ENCODE peak calls at places on chromosome 20, in nine cellular contexts. U is heart right ventricle, G is SJCRH30, Z is fibroblast of the aortic adventitia, K is Peyer's patch, A is heart left ventricle, P is sigmoid colon, F is H7, S is K562. Q is an unnamed sample.

GRCh38 chr20:38052870-38053269 is 19.3 kb downstream of the RPRD1B start:
- DNase-seq in P (no peak), U (no peak), K (no peak), G (no peak), A (no peak), F (no peak), Z (no peak), S (no peak), Q (no peak)

GRCh38 chr20:58907481-58908137 is 55.1 kb downstream of the GNAS start:
- DNase-seq in U (peak; percentile 72), A (peak; percentile 94), F (no peak), Z (peak; percentile 99), G (peak; percentile 96), S (peak; percentile 51), P (peak; percentile 97), K (no peak), Q (peak; percentile 82)

GRCh38 chr20:32972181-32973076 is 31.8 kb downstream of the SUN5 start:
- DNase-seq in G (no peak), K (no peak), U (no peak), F (peak; percentile 38), A (peak; percentile 7), S (no peak), P (peak; percentile 60), Z (no peak), Q (no peak)

GRCh38 chr20:34825530-34826362 is at the start of gene NCOA6:
- DNase-seq in G (peak; percentile 90), U (peak; percentile 92), K (peak; percentile 95), S (peak; percentile 94), Z (peak; percentile 76), A (peak; percentile 92), F (peak; percentile 92), P (peak; percentile 94), Q (peak; percentile 89)

GRCh38 chr20:59048681-59049030 is 6.1 kb upstream of the PRELID3B start:
- DNase-seq in K (no peak), P (no peak), Z (no peak), F (no peak), G (no peak), U (no peak), S (no peak), A (no peak), Q (no peak)

GRCh38 chr20:14449323-14449722 is 111.9 kb upstream of the FLRT3 start:
- DNase-seq in P (no peak), F (no peak), K (no peak), S (no peak), A (no peak), U (no peak), Z (peak; percentile 14), G (no peak), Q (no peak)

GRCh38 chr20:60403105-60403741 is 445.0 kb downstream of the CDH26 start:
- DNase-seq in P (no peak), G (peak; percentile 73), U (no peak), A (no peak), S (no peak), Z (no peak), F (no peak), K (no peak), Q (no peak)

GRCh38 chr20:34058831-34059230 is 53.2 kb downstream of the EIF2S2 start:
- DNase-seq in F (no peak), P (no peak), G (no peak), S (no peak), U (no peak), K (no peak), A (no peak), Z (no peak), Q (no peak)

GRCh38 chr20:9878096-9878495 is 39.2 kb upstream of the PAK5 start:
- DNase-seq in G (no peak), F (no peak), S (no peak), A (no peak), U (no peak), K (no peak), P (no peak), Z (no peak), Q (no peak)

GRCh38 chr20:41232971-41233926 is 84.3 kb downstream of the ZHX3 start:
- DNase-seq in F (no peak), A (no peak), G (no peak), S (no peak), K (no peak), U (no peak), Z (peak; percentile 84), P (no peak), Q (no peak)

GRCh38 chr20:41095110-41095969 is 42.0 kb upstream of the PLCG1 start:
- DNase-seq in K (peak; percentile 61), Z (peak; percentile 77), F (peak; percentile 61), A (peak; percentile 38), U (peak; percentile 54), P (peak; percentile 82), G (peak; percentile 48), S (peak; percentile 68), Q (peak; percentile 48)

GRCh38 chr20:19449051-19449450 is 236.6 kb downstream of the SLC24A3 start:
- DNase-seq in F (no peak), K (no peak), A (no peak), S (no peak), U (no peak), P (peak; percentile 79), Z (no peak), G (no peak), Q (no peak)

GRCh38 chr20:23614163-23614562 is 8.4 kb upstream of the CST9 start:
- DNase-seq in F (no peak), A (no peak), U (no peak), K (no peak), Z (no peak), G (no peak), P (no peak), S (no peak), Q (no peak)

GRCh38 chr20:58137236-58137635 is 91.2 kb downstream of the ANKRD60 start:
- DNase-seq in S (no peak), F (no peak), K (no peak), P (no peak), G (no peak), Z (no peak), U (no peak), A (no peak), Q (no peak)

GRCh38 chr20:36491901-36492617 is 49.3 kb upstream of the MYL9 start:
- DNase-seq in K (peak; percentile 46), P (no peak), Z (no peak), U (no peak), F (no peak), S (no peak), G (peak; percentile 91), A (no peak), Q (no peak)
- H3K4me3 ChIP-seq in K (no peak overlapping the region), P (no peak overlapping the region), Z (no peak overlapping the region), U (no peak overlapping the region), F (no peak overlapping the region), S (no peak overlapping the region), G (no peak overlapping the region), A (peak overlapping the region; percentile 0), Q (no peak overlapping the region)

GRCh38 chr20:4435671-4436070 is 286.0 kb upstream of the PRND start:
- DNase-seq in U (no peak), S (no peak), G (no peak), P (no peak), K (no peak), Z (no peak), A (no peak), F (no peak), Q (no peak)
- H3K4me3 ChIP-seq in U (no peak overlapping the region), S (no peak overlapping the region), G (no peak overlapping the region), P (no peak overlapping the region), K (no peak overlapping the region), Z (no peak overlapping the region), A (no peak overlapping the region), F (no peak overlapping the region), Q (no peak overlapping the region)

DNA sequence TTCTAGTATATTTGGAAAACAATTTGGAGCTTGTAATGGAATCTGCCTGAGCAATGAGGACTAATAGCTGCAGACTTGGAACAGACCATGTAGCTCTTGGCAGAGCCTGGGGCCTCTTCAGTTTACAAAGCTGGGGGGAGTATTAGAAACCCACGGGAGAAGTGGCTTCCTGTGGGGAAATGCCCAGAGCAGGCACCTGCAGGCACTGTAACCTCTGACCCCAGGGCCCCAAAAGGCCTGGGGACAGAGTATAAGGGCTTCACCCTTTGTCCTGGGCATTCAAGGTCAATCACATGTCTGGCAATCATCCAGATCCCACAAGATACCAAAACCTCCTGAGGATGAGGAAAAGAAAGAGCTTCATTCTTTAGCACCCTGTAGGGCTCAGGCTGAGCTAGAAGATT is 19.4 kb downstream of the PKIG start:
- DNase-seq in A (peak; percentile 87), Z (peak; percentile 93), S (no peak), F (no peak), G (no peak), U (peak; percentile 71), P (peak; percentile 92), K (no peak), Q (no peak)
- H3K4me3 ChIP-seq in A (peak overlapping the region; percentile 15), Z (no peak overlapping the region), S (no peak overlapping the region), F (no peak overlapping the region), G (no peak overlapping the region), U (peak overlapping the region; percentile 33), P (no peak overlapping the region), K (no peak overlapping the region), Q (no peak overlapping the region)

GRCh38 chr20:44653536-44653935 is 2.0 kb upstream of the ADA start:
- DNase-seq in G (no peak), Z (no peak), K (no peak), F (no peak), U (no peak), S (no peak), P (no peak), A (no peak), Q (no peak)
- H3K4me3 ChIP-seq in G (no peak overlapping the region), Z (no peak overlapping the region), K (no peak overlapping the region), F (no peak overlapping the region), U (no peak overlapping the region), S (no peak overlapping the region), P (no peak overlapping the region), A (no peak overlapping the region), Q (no peak overlapping the region)

GRCh38 chr20:1942061-1942460 is 46.9 kb downstream of the SIRPA start:
- DNase-seq in F (no peak), A (no peak), G (no peak), U (no peak), P (peak; percentile 33), S (no peak), K (no peak), Z (no peak), Q (no peak)

GRCh38 chr20:1940581-1940980 is 45.4 kb downstream of the SIRPA start:
- DNase-seq in P (no peak), A (no peak), F (no peak), S (no peak), Z (no peak), K (no peak), G (no peak), U (no peak), Q (no peak)

GRCh38 chr20:1939270-1939595 is 44.0 kb downstream of the SIRPA start:
- DNase-seq in Z (no peak), P (no peak), F (no peak), K (no peak), G (no peak), A (no peak), U (no peak), S (no peak), Q (no peak)

GRCh38 chr20:1942486-1943266 is 47.5 kb downstream of the SIRPA start:
- DNase-seq in A (no peak), U (no peak), S (no peak), P (peak; percentile 26), F (no peak), K (no peak), G (no peak), Z (no peak), Q (no peak)

DNA sequence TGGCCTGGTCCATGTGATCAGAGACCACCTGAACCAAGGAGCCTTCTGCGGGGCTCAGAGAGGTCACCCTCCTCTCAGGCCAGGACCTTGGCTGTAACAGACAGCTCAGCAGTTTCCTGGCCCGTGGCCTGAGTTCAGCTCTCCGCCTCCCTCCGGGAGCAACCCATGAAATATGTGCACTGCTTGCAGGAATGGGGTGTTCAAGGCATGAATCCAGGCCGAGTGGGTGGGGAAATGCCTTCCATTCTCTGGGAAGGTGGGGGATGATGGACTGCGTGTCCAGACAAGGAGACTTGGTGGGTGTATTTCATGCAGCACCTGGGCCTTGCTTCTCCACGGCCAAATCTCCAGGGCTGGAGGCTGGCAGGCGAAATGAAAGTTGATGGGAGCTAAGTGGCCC is 46.0 kb downstream of the SIRPA start:
- DNase-seq in G (no peak), S (no peak), F (no peak), Z (peak; percentile 48), A (no peak), U (no peak), K (no peak), P (peak; percentile 67), Q (no peak)
- H3K4me3 ChIP-seq in G (no peak overlapping the region), S (no peak overlapping the region), F (no peak overlapping the region), Z (no peak overlapping the region), A (no peak overlapping the region), U (no peak overlapping the region), K (no peak overlapping the region), P (no peak overlapping the region), Q (no peak overlapping the region)